ENCODE peak calls at places on chromosomes 4 and X, in four cellular contexts. X is cardiac fibroblast, F is OCI-LY7, V is astrocyte of the cerebellum. W is an unnamed sample.

GRCh38 chrX:9609987-9610386 is 145.1 kb downstream of the TBL1X start:
- DNase-seq in X (no peak), F (no peak), V (no peak), W (no peak)

GRCh38 chr4:82489987-82490386 is 59.6 kb downstream of the ENOPH1 start:
- DNase-seq in X (no peak), F (no peak), V (no peak), W (no peak)

GRCh38 chr4:155552180-155552579 is 114.5 kb upstream of the GUCY1A1 start:
- DNase-seq in X (no peak), F (no peak), V (peak), W (no peak)

GRCh38 chr4:150546286-150546685 is 35.7 kb upstream of the MAB21L2 start:
- DNase-seq in X (no peak), F (no peak), V (no peak), W (no peak)

GRCh38 chrX:20306668-20307067 is 40.0 kb upstream of the RPS6KA3 start:
- DNase-seq in X (no peak), F (no peak), V (no peak), W (no peak)

GRCh38 chrX:138345801-138346200 is 365.7 kb downstream of the FGF13 start:
- DNase-seq in X (no peak), F (no peak), V (no peak), W (no peak)

GRCh38 chr4:113738251-113738650 is 23.3 kb downstream of the CAMK2D start:
- DNase-seq in X (peak), F (no peak), V (peak), W (no peak)

GRCh38 chrX:102837843-102838242 is 99.2 kb upstream of the RAB40AL start:
- DNase-seq in X (no peak), F (no peak), V (no peak), W (no peak)

GRCh38 chr4:150355858-150356455 is 226.0 kb upstream of the MAB21L2 start:
- DNase-seq in X (no peak), F (no peak), V (no peak), W (no peak)

GRCh38 chr4:52659722-52660261 is 691 bp upstream of the USP46 start:
- DNase-seq in X (peak), F (peak), V (no peak), W (no peak)

GRCh38 chr4:24924309-24924781 is 11.5 kb upstream of the CCDC149 start:
- DNase-seq in X (peak), F (no peak), V (peak), W (peak)

GRCh38 chr4:152691761-152692160 is 12.0 kb upstream of the TMEM154 start:
- DNase-seq in X (no peak), F (no peak), V (no peak), W (no peak)

GRCh38 chr4:137300776-137301175 is 231.5 kb downstream of the PCDH18 start:
- DNase-seq in X (no peak), F (no peak), V (no peak), W (no peak)

GRCh38 chr4:77959566-77960338 is 97.1 kb downstream of the MRPL1 start:
- DNase-seq in X (peak), F (peak), V (peak), W (peak)

GRCh38 chrX:131332331-131332730 is 43.2 kb upstream of the IGSF1 start:
- DNase-seq in X (no peak), F (no peak), V (no peak), W (no peak)

GRCh38 chr4:87677731-87678130 is 27.7 kb downstream of the DMP1 start:
- DNase-seq in X (no peak), F (no peak), V (no peak), W (no peak)

GRCh38 chr4:184843984-184844554 is 18.3 kb upstream of the ACSL1 start:
- DNase-seq in X (peak), F (no peak), V (no peak), W (no peak)

GRCh38 chr4:141711211-141711610 is 74.8 kb downstream of the IL15 start:
- DNase-seq in X (peak), F (no peak), V (peak), W (no peak)

GRCh38 chr4:71607780-71608673 is 175.9 kb downstream of the GC start:
- DNase-seq in X (peak), F (no peak), V (peak), W (no peak)

GRCh38 chr4:185242749-185243533 is 33.5 kb downstream of the SNX25 start:
- DNase-seq in X (peak), F (no peak), V (no peak), W (no peak)

GRCh38 chrX:2595258-2595657 is 94.5 kb upstream of the DHRSX start:
- DNase-seq in X (peak), F (no peak), V (peak), W (peak)

GRCh38 chrX:34341258-34341657 is 209.1 kb upstream of the FAM47A start:
- DNase-seq in X (peak), F (no peak), V (no peak), W (no peak)

GRCh38 chr4:4499438-4500123 is 42.3 kb downstream of the STX18 start:
- DNase-seq in X (no peak), F (no peak), V (no peak), W (no peak)

GRCh38 chr4:119623025-119623424 is 5.6 kb downstream of the PDE5A start:
- DNase-seq in X (peak), F (no peak), V (peak), W (no peak)

GRCh38 chr4:159237975-159238374 is 135.1 kb downstream of the RAPGEF2 start:
- DNase-seq in X (no peak), F (no peak), V (no peak), W (no peak)

GRCh38 chr4:16544251-16544721 is 318.0 kb upstream of the TAPT1 start:
- DNase-seq in X (peak), F (no peak), V (no peak), W (no peak)

GRCh38 chr4:147371661-147372060 is 109.2 kb upstream of the EDNRA start:
- DNase-seq in X (peak), F (no peak), V (no peak), W (no peak)

GRCh38 chr4:84585276-84585675 is 2.3 kb downstream of the CDS1 start:
- DNase-seq in X (no peak), F (no peak), V (no peak), W (no peak)

GRCh38 chr4:74021617-74022016 is 16.9 kb downstream of the CXCL3 start:
- DNase-seq in X (no peak), F (no peak), V (no peak), W (no peak)

GRCh38 chr4:168842186-168842585 is 167.9 kb downstream of the CBR4 start:
- DNase-seq in X (no peak), F (no peak), V (no peak), W (no peak)

GRCh38 chr4:147194107-147194506 is 248.4 kb upstream of the TTC29 start:
- DNase-seq in X (peak), F (no peak), V (no peak), W (no peak)

GRCh38 chr4:88613417-88613875 is 21.2 kb downstream of the HERC3 start:
- DNase-seq in X (no peak), F (peak), V (no peak), W (no peak)

GRCh38 chr4:147791341-147791740 is 59.5 kb downstream of the ARHGAP10 start:
- DNase-seq in X (no peak), F (no peak), V (no peak), W (no peak)

GRCh38 chrX:120664081-120664480 is 34.2 kb upstream of the C1GALT1C1 start:
- DNase-seq in X (peak), F (peak), V (no peak), W (no peak)

DNA sequence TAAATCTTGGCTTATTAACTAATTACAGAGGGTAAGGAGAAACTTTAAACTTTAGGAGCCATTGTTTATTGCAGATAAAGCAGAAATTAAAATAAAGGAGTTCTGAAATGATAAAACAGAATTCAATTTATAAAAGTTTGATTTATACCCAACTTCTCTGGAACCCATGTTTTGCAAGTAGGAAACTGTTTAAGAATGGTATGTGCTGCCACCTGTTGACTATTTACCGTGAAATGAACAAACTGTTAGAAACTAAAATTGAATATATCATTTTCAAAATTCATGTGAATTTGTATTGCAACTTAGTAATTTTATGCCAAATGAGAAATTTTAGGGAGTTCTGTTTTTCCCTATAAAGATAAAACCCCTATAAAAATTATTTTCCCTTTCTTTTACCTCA is 11.0 kb upstream of the TBC1D8B start:
- DNase-seq in X (peak), F (peak), V (no peak), W (no peak)
- TF ChIP-seq CTCF in X (no peak), F (peak), V (no peak), W (peak)

DNA sequence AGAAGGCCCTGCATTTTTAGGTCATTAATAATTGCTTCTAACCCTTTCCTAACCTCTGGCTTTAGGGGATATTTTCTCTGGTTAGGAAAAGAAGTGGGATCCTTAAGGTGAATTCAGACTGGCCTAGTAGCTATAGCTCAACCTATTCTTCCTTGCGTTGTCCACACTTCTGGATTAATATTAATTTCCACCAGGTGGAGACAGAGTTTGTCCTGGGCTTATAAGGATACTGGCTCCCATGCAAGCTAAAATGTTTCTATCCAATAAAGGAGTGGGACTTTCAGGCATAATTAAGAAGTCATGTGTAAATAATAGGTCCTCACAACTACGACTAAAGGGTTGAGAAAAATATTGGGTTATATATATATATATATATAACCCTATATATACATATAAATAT is 860.0 kb upstream of the POU3F4 start:
- DNase-seq in X (no peak), F (no peak), V (peak), W (no peak)
- TF ChIP-seq CTCF in X (no peak), F (no peak), V (peak), W (no peak)

GRCh38 chr4:10753326-10753725 is 68.8 kb upstream of the CLNK start:
- DNase-seq in X (no peak), F (no peak), V (no peak), W (no peak)
- TF ChIP-seq CTCF in X (no peak), F (no peak), V (no peak), W (no peak)

DNA sequence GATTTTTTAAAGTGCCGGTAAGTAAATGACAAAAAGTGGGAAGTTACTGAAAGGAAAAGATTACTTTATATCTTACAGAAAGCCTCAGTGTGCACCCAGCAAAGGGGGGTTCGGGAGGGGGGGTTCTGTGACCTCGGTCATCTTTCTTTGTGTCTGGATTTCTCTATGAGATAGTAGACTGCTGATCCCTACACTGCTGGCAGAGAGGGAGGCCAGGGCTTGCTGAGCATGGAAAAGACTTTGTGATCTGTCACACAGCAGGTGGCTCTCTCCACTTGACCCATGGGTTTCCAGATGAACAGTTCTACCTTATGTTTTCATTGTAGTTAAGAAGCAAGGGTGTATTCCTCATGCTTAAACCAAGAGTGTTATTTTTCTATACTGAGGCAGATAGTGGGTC is 475.6 kb downstream of the PCDH10 start:
- DNase-seq in X (no peak), F (no peak), V (no peak), W (no peak)
- TF ChIP-seq CTCF in X (no peak), F (no peak), V (no peak), W (no peak)

DNA sequence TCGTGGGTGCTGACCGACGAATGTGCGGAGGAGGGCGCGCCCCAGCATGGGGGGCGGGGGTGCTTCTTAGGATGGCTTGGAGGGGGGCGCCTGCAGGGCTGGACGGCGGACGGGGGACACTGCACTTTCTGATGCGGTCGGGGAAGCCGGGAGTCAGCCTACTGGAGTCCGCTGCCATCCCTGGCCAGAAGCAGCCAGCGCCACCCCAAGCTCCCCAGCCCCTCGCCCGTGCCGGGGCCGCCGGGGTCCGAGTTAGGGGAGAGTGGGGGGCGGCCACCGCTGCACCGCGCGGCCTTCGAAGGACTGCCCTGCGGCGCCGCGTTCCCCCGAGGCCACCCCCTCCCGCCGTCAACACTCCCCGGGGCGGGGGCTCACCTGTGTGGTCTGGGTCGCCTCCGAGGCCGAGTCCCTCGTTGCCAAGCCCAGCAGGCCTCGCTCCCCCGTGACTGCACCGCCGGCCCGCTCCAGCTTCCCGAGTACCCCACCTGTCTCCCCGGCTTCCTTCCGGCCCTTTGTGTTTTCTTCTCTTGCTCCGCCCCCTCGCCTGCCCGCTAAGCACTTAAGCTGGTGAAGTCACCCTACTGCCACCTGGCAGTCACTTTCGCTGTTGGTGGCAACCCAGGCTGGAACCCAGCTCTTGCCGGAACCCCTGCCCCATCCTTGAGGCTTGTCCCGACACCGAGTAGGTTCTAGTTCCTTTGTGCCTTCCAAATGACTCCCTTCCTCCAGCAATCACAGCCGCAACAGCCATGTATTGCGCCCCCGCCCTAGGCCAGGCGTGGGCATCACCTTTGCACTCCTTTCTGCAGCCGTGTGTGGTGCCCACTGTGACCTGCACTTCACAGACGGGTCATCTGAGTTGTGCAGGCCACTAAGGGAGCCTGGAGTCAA is at the start of gene OCIAD2:
- DNase-seq in X (peak), F (peak), V (no peak), W (no peak)
- TF ChIP-seq CTCF in X (no peak), F (peak), V (no peak), W (no peak)

DNA sequence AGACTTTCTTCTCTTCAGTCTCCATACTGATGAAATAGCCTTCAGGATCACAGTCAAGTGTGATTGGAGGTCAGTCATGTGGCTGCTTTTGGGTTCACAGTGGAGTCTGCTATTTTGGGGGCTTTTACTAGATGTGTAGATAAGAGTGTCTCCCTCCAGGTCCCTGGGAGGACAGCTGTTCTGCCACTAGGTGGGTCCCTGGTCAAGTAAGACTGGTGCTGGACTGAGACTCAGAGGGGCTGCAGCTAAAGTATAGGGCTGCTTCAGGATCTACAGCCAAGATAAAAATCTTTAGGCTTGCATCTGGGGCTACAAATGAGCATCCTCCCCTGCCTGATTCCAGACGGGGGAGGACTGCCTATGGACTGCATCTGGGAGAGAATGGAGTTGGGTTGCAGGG is 200.7 kb upstream of the ANKRD50 start:
- DNase-seq in X (no peak), F (no peak), V (no peak), W (no peak)
- TF ChIP-seq CTCF in X (no peak), F (no peak), V (no peak), W (no peak)

GRCh38 chr4:112321768-112322684 is 24.9 kb downstream of the ALPK1 start:
- DNase-seq in X (peak), F (peak), V (peak), W (peak)
- TF ChIP-seq CTCF in X (peak), F (peak), V (peak), W (peak)

GRCh38 chrX:65745992-65746391 is 78.5 kb downstream of the MSN start:
- DNase-seq in X (peak), F (no peak), V (no peak), W (no peak)
- TF ChIP-seq CTCF in X (peak), F (peak), V (no peak), W (no peak)

GRCh38 chrX:31038585-31039326 is 33.1 kb downstream of the FTHL17 start:
- DNase-seq in X (peak), F (peak), V (peak), W (peak)
- TF ChIP-seq CTCF in X (peak), F (peak), V (peak), W (peak)

GRCh38 chrX:331772-332495 is 13.3 kb upstream of the GTPBP6 start:
- DNase-seq in X (no peak), F (no peak), V (no peak), W (no peak)
- TF ChIP-seq CTCF in X (no peak), F (no peak), V (no peak), W (no peak)

W was measured in AG09319.